ENCODE peak calls at places on chromosomes 2 and 18, in ten cellular contexts. O is cardiac muscle cell, Z is GM23248, G is body of pancreas, S is right cardiac atrium, J is A549, L is SJSA1, Q is keratinocyte, D is thyroid gland, H is transverse colon. U is an unnamed sample.

GRCh38 chr2:42856891-42857632 is 64.7 kb upstream of the HAAO start:
- DNase-seq in O (no peak), Z (no peak), G (no peak), S (no peak), J (no peak), L (peak; percentile 69), Q (no peak), D (no peak), H (no peak), U (no peak)

GRCh38 chr2:200338692-200339091 is 32.2 kb downstream of the SPATS2L start:
- DNase-seq in O (no peak), Z (no peak), G (peak; percentile 14), S (no peak), J (no peak), L (no peak), Q (no peak), D (no peak), H (no peak), U (no peak)

GRCh38 chr18:28922936-28923335 is 746.0 kb upstream of the CDH2 start:
- DNase-seq in O (no peak), Z (no peak), G (no peak), S (no peak), J (no peak), L (no peak), Q (no peak), D (no peak), H (no peak), U (no peak)

GRCh38 chr2:53021285-53021684 is 746.3 kb upstream of the CHAC2 start:
- DNase-seq in O (peak; percentile 12), Z (peak; percentile 48), G (no peak), S (no peak), J (no peak), L (no peak), Q (no peak), D (no peak), H (no peak), U (no peak)

GRCh38 chr2:15693926-15694588 is 102.4 kb downstream of the DDX1 start:
- DNase-seq in O (no peak), Z (no peak), G (no peak), S (no peak), J (no peak), L (no peak), Q (no peak), D (no peak), H (no peak), U (no peak)

GRCh38 chr2:208489687-208490086 is 83.1 kb downstream of the PTH2R start:
- DNase-seq in O (no peak), Z (no peak), G (no peak), S (no peak), J (no peak), L (no peak), Q (no peak), D (no peak), H (no peak), U (no peak)

GRCh38 chr2:27071990-27072830 is 756 bp upstream of the OST4 start:
- DNase-seq in O (peak; percentile 97), Z (peak; percentile 36), G (peak; percentile 51), S (peak; percentile 73), J (no peak), L (peak; percentile 58), Q (no peak), D (peak; percentile 49), H (peak; percentile 75), U (peak; percentile 63)

GRCh38 chr2:152098033-152098797 is 629 bp downstream of the CACNB4 start:
- DNase-seq in O (peak; percentile 14), Z (peak; percentile 55), G (peak; percentile 17), S (peak; percentile 30), J (peak; percentile 17), L (no peak), Q (no peak), D (peak; percentile 24), H (peak; percentile 19), U (peak; percentile 25)

DNA sequence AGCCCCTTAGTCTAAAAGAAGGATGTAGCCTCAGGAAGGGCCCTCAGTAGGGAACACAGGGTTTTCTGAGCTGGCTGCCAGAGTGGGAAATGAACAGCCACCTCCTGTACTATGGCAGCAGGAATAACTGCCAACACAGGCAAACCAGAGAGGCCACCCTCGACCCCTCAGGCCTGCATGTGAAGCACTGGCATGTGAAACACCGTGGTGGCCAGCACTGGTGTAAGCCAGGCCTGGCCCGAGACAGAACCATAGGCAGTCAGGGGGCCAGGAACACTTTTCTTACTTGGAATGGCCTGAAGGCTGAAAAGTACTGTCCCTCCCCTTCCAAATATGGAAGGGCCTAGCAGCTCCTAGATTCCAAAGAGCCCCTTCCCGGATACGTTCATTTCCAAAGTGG is 28.2 kb downstream of the SFXN5 start:
- DNase-seq in O (no peak), Z (no peak), G (no peak), S (no peak), J (no peak), L (no peak), Q (no peak), D (no peak), H (no peak), U (no peak)
- H3K27ac ChIP-seq in O (no peak overlapping the region), Z (no peak overlapping the region), G (no peak overlapping the region), S (no peak overlapping the region), J (no peak overlapping the region), L (no peak overlapping the region), Q (no peak overlapping the region), D (no peak overlapping the region), H (no peak overlapping the region), U (no peak overlapping the region)

GRCh38 chr18:36066001-36066400 is 1.4 kb downstream of the RPRD1A start:
- DNase-seq in O (peak; percentile 43), Z (peak; percentile 57), G (no peak), S (no peak), J (no peak), L (no peak), Q (no peak), D (no peak), H (no peak), U (no peak)

GRCh38 chr18:36058674-36059073 is 8.7 kb downstream of the RPRD1A start:
- DNase-seq in O (no peak), Z (no peak), G (no peak), S (no peak), J (no peak), L (no peak), Q (no peak), D (no peak), H (no peak), U (no peak)

GRCh38 chr18:36067118-36067957 is at the start of gene RPRD1A:
- DNase-seq in O (peak; percentile 97), Z (peak; percentile 98), G (peak; percentile 97), S (peak; percentile 98), J (peak; percentile 87), L (peak; percentile 96), Q (peak; percentile 41), D (peak; percentile 99), H (peak; percentile 99), U (peak; percentile 98)

GRCh38 chr18:36066731-36067117 is 635 bp downstream of the RPRD1A start:
- DNase-seq in O (no peak), Z (peak; percentile 33), G (no peak), S (no peak), J (peak; percentile 15), L (no peak), Q (no peak), D (no peak), H (no peak), U (no peak)

DNA sequence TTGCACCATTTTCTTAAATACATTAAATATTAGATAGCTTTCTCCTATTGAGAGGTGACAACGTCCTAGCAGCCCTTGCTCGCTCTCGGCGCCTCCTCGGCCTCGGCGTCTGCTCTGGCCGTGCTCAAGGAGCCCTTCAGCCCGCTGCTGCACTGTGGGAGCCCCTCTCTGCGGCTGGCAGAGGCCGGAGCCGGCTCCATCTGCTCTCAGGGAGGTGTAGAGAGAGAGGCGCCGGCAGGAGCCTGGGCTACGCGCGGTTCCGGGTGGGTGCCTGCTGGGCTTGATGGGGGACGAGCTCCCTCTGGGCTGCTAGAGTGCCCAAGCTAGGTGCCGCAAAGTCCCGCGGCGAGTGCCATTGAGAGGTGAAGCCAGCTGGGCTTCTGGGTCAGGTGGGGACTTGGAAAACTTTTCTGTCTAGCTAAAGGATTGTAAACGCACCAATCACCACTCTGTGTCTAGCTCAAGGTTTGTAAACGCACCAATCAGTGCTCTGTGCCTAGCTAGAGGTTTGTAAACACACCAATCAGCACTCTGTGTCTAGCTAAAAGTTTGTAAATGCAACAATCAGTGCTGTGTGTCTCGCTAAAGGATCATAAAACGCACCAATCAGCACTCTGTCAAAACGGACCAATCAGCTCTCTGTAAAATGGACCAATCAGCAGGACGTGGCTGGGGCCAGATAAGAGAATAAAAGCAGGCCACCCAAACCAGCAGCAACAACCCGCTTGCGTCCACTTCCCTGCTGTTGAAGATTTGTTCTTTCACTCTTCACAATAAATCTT is 3.1 kb downstream of the RPRD1A start:
- DNase-seq in O (no peak), Z (no peak), G (no peak), S (no peak), J (no peak), L (no peak), Q (no peak), D (no peak), H (no peak), U (no peak)
- H3K4me1 ChIP-seq in O (peaks cover 21% of the 10 kb centered on the region), Z (peaks cover 11% of the 10 kb centered on the region), G (peaks cover 25% of the 10 kb centered on the region), S (no peaks in the 10 kb centered on the region), J (peaks cover 6% of the 10 kb centered on the region), L (peaks cover 6% of the 10 kb centered on the region), Q (no peaks in the 10 kb centered on the region), D (peaks cover 12% of the 10 kb centered on the region), H (no peaks in the 10 kb centered on the region), U (no peaks in the 10 kb centered on the region)

GRCh38 chr18:62300359-62300963 is 24.6 kb upstream of the TNFRSF11A start:
- DNase-seq in O (no peak), Z (no peak), G (no peak), S (no peak), J (no peak), L (no peak), Q (no peak), D (no peak), H (no peak), U (no peak)

DNA sequence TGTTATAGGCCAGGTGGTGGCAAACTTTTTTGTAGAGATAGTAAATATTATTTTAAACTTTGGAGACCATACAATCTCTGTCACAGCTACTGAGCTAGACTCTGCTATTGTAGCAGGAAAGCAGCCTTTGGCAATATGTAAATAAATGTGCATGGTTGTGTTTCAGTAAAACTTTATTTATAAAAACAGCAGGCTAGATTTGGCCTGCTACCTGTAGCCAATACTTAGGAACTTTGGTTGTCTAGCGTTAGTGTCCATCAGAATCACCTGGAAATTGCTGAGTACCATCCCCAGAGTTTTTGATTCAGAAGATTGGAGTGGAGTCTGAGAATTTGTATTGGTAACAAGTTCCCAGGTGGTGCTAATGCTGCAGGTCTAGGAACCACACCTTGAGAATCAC is 23.8 kb upstream of the TNFRSF11A start:
- DNase-seq in O (no peak), Z (no peak), G (no peak), S (no peak), J (no peak), L (no peak), Q (no peak), D (no peak), H (no peak), U (no peak)
- H3K27ac ChIP-seq in O (no peak overlapping the region), Z (no peak overlapping the region), G (no peak overlapping the region), S (no peak overlapping the region), J (no peak overlapping the region), L (no peak overlapping the region), Q (no peak overlapping the region), D (no peak overlapping the region), H (no peak overlapping the region), U (no peak overlapping the region)

DNA sequence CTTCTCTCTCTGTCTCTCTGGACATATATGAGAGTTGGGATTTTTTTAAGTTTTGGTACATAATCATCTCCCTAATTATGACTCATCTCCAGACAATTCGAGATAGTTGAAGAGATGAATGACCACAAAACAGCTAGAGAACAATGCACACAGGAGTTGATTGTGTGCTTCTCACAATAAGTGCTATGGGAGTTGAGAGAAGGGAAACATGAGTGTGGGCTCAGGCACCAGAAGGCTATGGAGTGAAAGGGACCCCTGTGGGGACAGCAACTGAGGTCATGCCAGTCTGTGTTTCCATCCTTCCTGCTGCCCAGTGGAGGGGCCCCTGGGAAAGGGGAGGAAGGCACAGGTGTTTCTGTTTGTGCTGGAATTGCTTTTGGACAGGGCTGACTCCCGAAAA is 6.5 kb upstream of the YWHAQ start:
- DNase-seq in O (peak; percentile 79), Z (peak; percentile 79), G (no peak), S (no peak), J (no peak), L (no peak), Q (no peak), D (no peak), H (no peak), U (no peak)
- H3K4me1 ChIP-seq in O (peaks cover 10% of the 10 kb centered on the region), Z (peaks cover 29% of the 10 kb centered on the region), G (no peaks in the 10 kb centered on the region), S (no peaks in the 10 kb centered on the region), J (peaks cover 47% of the 10 kb centered on the region), L (peaks cover 38% of the 10 kb centered on the region), Q (peaks cover 29% of the 10 kb centered on the region), D (no peaks in the 10 kb centered on the region), H (no peaks in the 10 kb centered on the region), U (no peaks in the 10 kb centered on the region)